ENCODE peak calls at places on chromosomes 7 and 10, in seven cellular contexts. A is activated naive CD8-positive, alpha-beta T cell treated with anti-CD3 and anti-CD28 coated beads, Interleukin-2, amount 50 U/mL, for 24 hours; S is activated T-cell treated with anti-CD3 and anti-CD28 coated beads for 1 hour; Q is GM23248; J is stimulated activated CD8-positive, alpha-beta memory T cell treated with anti-CD3 and anti-CD28 coated beads, Interleukin-4, amount 100 ng/mL, for 24 hours; R is non-pigmented ciliary epithelial cell; I is RPMI7951. T is an unnamed sample.

GRCh38 chr7:157490465-157490912 is 153.7 kb downstream of the DNAJB6 start:
- DNase-seq in A (no peak), R (peak), Q (peak), S (no peak), J (peak), I (peak), T (no peak)

GRCh38 chr10:69974551-69975155 is 78.0 kb upstream of the MACROH2A2 start:
- DNase-seq in J (no peak), S (no peak), Q (peak), A (no peak), I (peak), R (peak), T (no peak)

GRCh38 chr7:33932832-33933468 is 27.6 kb downstream of the BMPER start:
- DNase-seq in A (peak), J (peak), Q (peak), S (peak), I (peak), R (peak), T (peak)

GRCh38 chr7:128831994-128832879 is 2.0 kb downstream of the FLNC start:
- DNase-seq in A (no peak), S (no peak), I (no peak), J (no peak), Q (peak), R (no peak), T (no peak)

GRCh38 chr7:73721237-73721848 is 1.9 kb upstream of the STX1A start:
- DNase-seq in A (no peak), R (no peak), Q (peak), I (peak), J (no peak), S (no peak), T (no peak)

GRCh38 chr10:46526682-46527038 is 29.8 kb downstream of the GPRIN2 start:
- DNase-seq in R (no peak), J (no peak), I (peak), S (no peak), Q (peak), A (no peak), T (no peak)

GRCh38 chr7:19327011-19327410 is 181.8 kb upstream of the FERD3L start:
- DNase-seq in A (no peak), Q (no peak), J (no peak), R (no peak), S (no peak), I (peak), T (no peak)

GRCh38 chr10:101901340-101901739 is 57.7 kb upstream of the KCNIP2 start:
- DNase-seq in S (no peak), J (no peak), A (peak), I (no peak), Q (no peak), R (no peak), T (no peak)

GRCh38 chr10:103470755-103471653 is 8.0 kb downstream of the CALHM3 start:
- DNase-seq in J (peak), R (no peak), S (peak), Q (no peak), I (peak), A (peak), T (no peak)

GRCh38 chr7:94763268-94763667 is 107.3 kb upstream of the SGCE start:
- DNase-seq in R (peak), J (no peak), Q (no peak), S (no peak), A (no peak), I (peak), T (no peak)

GRCh38 chr7:4202154-4202553 is 479.9 kb upstream of the FOXK1 start:
- DNase-seq in S (no peak), A (no peak), Q (no peak), R (no peak), I (no peak), J (no peak), T (no peak)

GRCh38 chr10:129887986-129888783 is 75.9 kb downstream of the EBF3 start:
- DNase-seq in A (no peak), J (no peak), R (no peak), S (no peak), Q (no peak), I (no peak), T (no peak)

GRCh38 chr7:90552521-90552920 is 43.6 kb upstream of the CDK14 start:
- DNase-seq in J (no peak), Q (peak), I (no peak), R (no peak), S (no peak), A (no peak), T (no peak)

GRCh38 chr7:75937958-75938786 is 23.2 kb downstream of the POR start:
- DNase-seq in S (no peak), J (no peak), A (no peak), Q (peak), I (peak), R (peak), T (no peak)

GRCh38 chr7:135728136-135728669 is at the start of gene SLC13A4:
- DNase-seq in R (no peak), Q (peak), I (no peak), S (no peak), A (no peak), J (no peak), T (peak)

GRCh38 chr7:35551682-35552081 is 143.3 kb downstream of the HERPUD2 start:
- DNase-seq in A (no peak), J (no peak), S (no peak), I (no peak), R (no peak), Q (no peak), T (no peak)

GRCh38 chr10:50033481-50033880 is 34.3 kb upstream of the WASHC2A start:
- DNase-seq in S (no peak), Q (peak), A (no peak), R (peak), J (no peak), I (no peak), T (no peak)

GRCh38 chr10:17348111-17349008 is 106.0 kb downstream of the ST8SIA6 start:
- DNase-seq in A (no peak), Q (peak), J (no peak), R (peak), S (no peak), I (peak), T (no peak)

GRCh38 chr7:29612596-29612995 is 49.0 kb downstream of the PRR15 start:
- DNase-seq in Q (peak), J (no peak), A (no peak), R (no peak), I (peak), S (no peak), T (no peak)

GRCh38 chr7:45867471-45867870 is 5.4 kb downstream of the CCDC201 start:
- DNase-seq in Q (no peak), R (no peak), J (no peak), I (no peak), A (no peak), S (no peak), T (no peak)

GRCh38 chr7:143388491-143389101 is 7.5 kb downstream of the ZYX start:
- DNase-seq in S (no peak), I (no peak), A (no peak), Q (peak), J (no peak), R (no peak), T (no peak)